ENCODE peak calls at places on chromosome 21, in four cellular contexts. V, E, Y and A are unnamed samples.

GRCh38 chr21:38208118-38208517 is 48.7 kb upstream of the KCNJ15 start:
- DNase-seq in V (no peak), Y (no peak), E (no peak), A (no peak)

GRCh38 chr21:14120091-14120734 is 90.5 kb downstream of the LIPI start:
- DNase-seq in E (no peak), Y (no peak), V (no peak), A (no peak)

GRCh38 chr21:31360717-31361116 is 16.7 kb upstream of the TIAM1 start:
- DNase-seq in E (no peak), Y (no peak), V (no peak), A (no peak)

GRCh38 chr21:37593015-37593414 is 226.4 kb downstream of the DYRK1A start:
- DNase-seq in E (no peak), V (no peak), Y (no peak), A (no peak)

GRCh38 chr21:18155508-18156193 is 89.0 kb upstream of the CHODL start:
- DNase-seq in E (no peak), V (no peak), Y (no peak), A (peak; percentile 6)

GRCh38 chr21:19547951-19548635 is 1144.5 kb upstream of the TMPRSS15 start:
- DNase-seq in Y (no peak), V (no peak), E (no peak), A (no peak)

GRCh38 chr21:19433623-19434022 is 1030.0 kb upstream of the TMPRSS15 start:
- DNase-seq in Y (no peak), E (no peak), V (no peak), A (no peak)

GRCh38 chr21:31564439-31564838 is 95.1 kb upstream of the SOD1 start:
- DNase-seq in V (no peak), Y (no peak), E (no peak), A (peak; percentile 79)

GRCh38 chr21:33261635-33262034 is 4.5 kb upstream of the IL10RB start:
- DNase-seq in V (no peak), E (no peak), Y (no peak), A (peak; percentile 62)

GRCh38 chr21:44730028-44730395 is 18.6 kb upstream of the TSPEAR start:
- DNase-seq in E (no peak), V (no peak), Y (peak; percentile 17), A (no peak)

GRCh38 chr21:27212444-27212843 is 245.6 kb upstream of the ADAMTS5 start:
- DNase-seq in E (no peak), V (no peak), Y (no peak), A (no peak)
- H3K4me3 ChIP-seq in E (no peak overlapping the region), V (no peak overlapping the region), Y (no peak overlapping the region), A (no peak overlapping the region)

GRCh38 chr21:15241997-15242767 is 177.4 kb upstream of the NRIP1 start:
- DNase-seq in E (no peak), V (no peak), Y (no peak), A (no peak)
- TF ChIP-seq CTCF in E (no peak), V (no peak), Y (no peak), A (no peak)

DNA sequence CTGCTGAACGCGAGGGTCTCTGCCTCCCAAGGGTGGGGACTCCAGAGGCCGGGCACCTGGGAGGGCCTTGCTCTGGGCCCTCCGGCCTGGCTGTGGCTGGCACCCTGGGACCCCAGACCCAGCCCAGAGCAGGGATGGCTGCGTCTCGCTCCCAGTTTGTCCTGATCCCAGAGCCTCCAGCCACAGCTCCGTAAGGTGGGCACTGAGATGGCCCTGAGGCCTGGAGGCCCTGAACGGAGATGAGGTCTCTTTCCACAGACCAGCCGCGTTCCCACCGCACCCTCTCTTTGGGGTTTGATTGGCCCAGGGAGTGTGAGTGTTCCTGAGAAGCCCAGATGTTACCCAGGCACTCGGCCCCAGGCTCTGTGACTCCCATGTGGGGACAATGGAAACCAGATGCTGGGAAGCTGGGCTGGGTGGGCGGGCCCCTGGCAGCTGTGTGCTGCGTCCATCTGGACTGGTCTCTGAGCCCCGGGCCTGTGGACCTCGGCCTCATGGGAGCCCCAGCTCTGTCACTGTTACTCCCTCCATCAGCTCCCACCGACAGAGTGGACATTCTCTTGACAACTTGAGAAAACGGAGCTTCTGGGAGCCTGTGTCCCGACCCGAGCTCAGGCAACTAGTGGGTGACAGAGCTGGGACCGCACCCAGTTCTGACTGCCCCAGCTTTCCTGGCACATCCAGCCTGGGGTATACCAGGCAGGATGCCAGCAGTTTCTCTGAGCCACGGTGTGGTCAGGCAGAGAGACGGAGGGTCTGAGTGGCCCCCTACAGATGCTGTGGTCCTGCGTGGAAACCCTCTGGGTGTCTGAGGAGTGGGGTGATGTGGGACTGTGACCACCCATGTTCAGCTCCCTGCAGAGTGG is 9.8 kb upstream of the COL6A1 start:
- DNase-seq in V (peak; percentile 66), E (peak; percentile 56), Y (peak; percentile 90), A (no peak)
- H3K4me3 ChIP-seq in V (no peak overlapping the region), E (peak overlapping the region; percentile 49), Y (peak overlapping the region; percentile 49), A (no peak overlapping the region)

DNA sequence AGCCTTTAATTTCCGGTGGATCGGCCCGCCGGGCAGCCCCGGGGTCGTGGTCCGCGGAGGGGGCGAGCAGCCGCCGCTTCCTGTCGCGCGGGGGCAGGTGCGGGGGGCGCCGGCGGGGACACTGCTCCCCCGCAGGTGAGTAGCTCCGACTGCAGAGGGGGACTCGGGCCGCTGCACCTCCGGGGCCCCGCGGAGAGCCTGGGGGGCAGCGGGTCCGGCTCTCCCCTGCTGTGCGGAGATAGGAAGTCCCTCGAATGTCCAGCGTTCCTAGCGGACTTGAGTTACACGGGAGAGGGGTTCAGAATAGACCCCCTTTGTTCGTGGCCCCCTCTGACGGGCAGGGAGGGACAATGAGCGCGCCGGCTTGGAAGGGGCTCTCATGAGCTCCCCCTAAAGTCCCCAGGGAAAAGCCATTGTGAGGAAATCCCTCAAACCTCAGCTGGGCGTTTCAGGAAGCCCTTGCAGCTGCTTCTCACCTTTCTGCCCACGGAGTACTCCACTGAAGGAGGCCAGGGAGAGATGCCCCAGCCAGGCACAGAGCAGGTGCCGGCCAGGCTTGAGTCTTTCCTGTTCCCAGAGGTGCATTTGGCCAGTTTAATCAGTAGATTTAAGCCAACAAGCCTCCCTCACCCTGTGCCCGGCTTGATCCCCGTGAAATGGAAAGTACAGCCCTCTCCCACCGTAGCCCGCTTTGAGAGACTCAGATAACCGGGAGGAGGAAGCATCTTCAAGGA is 925 bp downstream of the PDE9A start:
- DNase-seq in E (no peak), V (no peak), Y (no peak), A (no peak)
- TF ChIP-seq CTCF in E (no peak), V (no peak), Y (no peak), A (no peak)

GRCh38 chr21:29135481-29135880 is 5.0 kb downstream of the MAP3K7CL start:
- DNase-seq in Y (no peak), E (no peak), V (no peak), A (no peak)

GRCh38 chr21:29125979-29126378 is 4.5 kb upstream of the MAP3K7CL start:
- DNase-seq in Y (no peak), V (no peak), E (no peak), A (no peak)

GRCh38 chr21:29133796-29134195 is 3.4 kb downstream of the MAP3K7CL start:
- DNase-seq in E (no peak), V (no peak), Y (no peak), A (no peak)

GRCh38 chr21:29133241-29133640 is 2.8 kb downstream of the MAP3K7CL start:
- DNase-seq in V (no peak), Y (no peak), E (no peak), A (no peak)

GRCh38 chr21:29130234-29130993 is at the start of gene MAP3K7CL:
- DNase-seq in V (no peak), E (no peak), Y (peak; percentile 82), A (peak; percentile 100)
- H3K4me3 ChIP-seq in V (no peak within 1 kb of the TSS), E (no peak within 1 kb of the TSS), Y (no peak within 1 kb of the TSS), A (peak within 1 kb of the TSS; percentile 20)